ENCODE peak calls at places on chromosomes 11 and 22, in ten cellular contexts. C is K562, T is HCT116, J is hepatocyte, U is right atrium auricular region, L is gastrocnemius medialis, G is dorsolateral prefrontal cortex, S is heart left ventricle, Y is GM13976, H is RWPE1. A is an unnamed sample.

GRCh38 chr11:20337526-20338154 is 25.9 kb upstream of the HTATIP2 start:
- DNase-seq in C (peak), T (peak), J (peak), U (no peak), L (no peak), G (no peak), S (no peak), Y (peak), H (peak), A (no peak)

GRCh38 chr22:24716602-24717001 is 57.9 kb downstream of the PIWIL3 start:
- DNase-seq in C (no peak), T (no peak), J (no peak), U (no peak), L (no peak), G (no peak), S (no peak), Y (no peak), H (no peak), A (no peak)

GRCh38 chr11:130023204-130023603 is 20.6 kb upstream of the PRDM10 start:
- DNase-seq in C (no peak), T (peak), J (no peak), U (no peak), L (no peak), G (no peak), S (no peak), Y (peak), H (peak), A (no peak)

GRCh38 chr22:28151241-28151640 is 232.2 kb upstream of the PITPNB start:
- DNase-seq in C (no peak), T (no peak), J (peak), U (no peak), L (no peak), G (no peak), S (no peak), Y (no peak), H (no peak), A (no peak)

GRCh38 chr11:130609121-130610035 is 160.9 kb downstream of the ADAMTS15 start:
- DNase-seq in C (peak), T (no peak), J (peak), U (peak), L (peak), G (no peak), S (peak), Y (no peak), H (peak), A (peak)

GRCh38 chr11:15793032-15793996 is 563.0 kb downstream of the SOX6 start:
- DNase-seq in C (no peak), T (no peak), J (no peak), U (no peak), L (no peak), G (no peak), S (no peak), Y (no peak), H (peak), A (no peak)

GRCh38 chr11:36289226-36289852 is at the start of gene COMMD9:
- DNase-seq in C (peak), T (peak), J (peak), U (peak), L (peak), G (peak), S (peak), Y (peak), H (peak), A (peak)

GRCh38 chr11:12535321-12535720 is 138.9 kb upstream of the TEAD1 start:
- DNase-seq in C (no peak), T (no peak), J (no peak), U (no peak), L (no peak), G (no peak), S (no peak), Y (no peak), H (no peak), A (no peak)

GRCh38 chr11:2670541-2671100 is 29.2 kb downstream of the KCNQ1OT1 start:
- DNase-seq in C (no peak), T (no peak), J (no peak), U (peak), L (no peak), G (peak), S (no peak), Y (no peak), H (no peak), A (peak)

GRCh38 chr11:47847537-47847891 is 636 bp downstream of the NUP160 start:
- DNase-seq in C (no peak), T (no peak), J (no peak), U (no peak), L (no peak), G (no peak), S (no peak), Y (no peak), H (no peak), A (no peak)

GRCh38 chr11:109739374-109739773 is 317.4 kb downstream of the C11orf87 start:
- DNase-seq in C (no peak), T (no peak), J (no peak), U (no peak), L (no peak), G (no peak), S (no peak), Y (no peak), H (no peak), A (no peak)

GRCh38 chr11:77299528-77299993 is 1.9 kb downstream of the GDPD4 start:
- DNase-seq in C (peak), T (peak), J (peak), U (no peak), L (no peak), G (no peak), S (no peak), Y (no peak), H (peak), A (no peak)

GRCh38 chr11:118914178-118914918 is 11.4 kb downstream of the BCL9L start:
- DNase-seq in C (no peak), T (no peak), J (no peak), U (no peak), L (no peak), G (peak), S (no peak), Y (no peak), H (no peak), A (no peak)

GRCh38 chr11:63993983-63994382 is 7.7 kb downstream of the OTUB1 start:
- DNase-seq in C (no peak), T (no peak), J (no peak), U (no peak), L (peak), G (no peak), S (no peak), Y (no peak), H (no peak), A (no peak)

GRCh38 chr11:6320411-6321207 is at the start of gene CAVIN3:
- DNase-seq in C (peak), T (peak), J (peak), U (peak), L (peak), G (no peak), S (peak), Y (peak), H (peak), A (peak)

GRCh38 chr11:118229274-118229847 is 4.5 kb upstream of the JAML start:
- DNase-seq in C (no peak), T (no peak), J (no peak), U (no peak), L (no peak), G (no peak), S (no peak), Y (no peak), H (no peak), A (no peak)

GRCh38 chr11:117045956-117046355 is 52.3 kb downstream of the SIK3 start:
- DNase-seq in C (no peak), T (no peak), J (no peak), U (no peak), L (no peak), G (no peak), S (no peak), Y (no peak), H (no peak), A (no peak)

GRCh38 chr11:93216511-93217121 is 18.8 kb upstream of the SLC36A4 start:
- DNase-seq in C (no peak), T (no peak), J (no peak), U (no peak), L (no peak), G (no peak), S (no peak), Y (no peak), H (no peak), A (no peak)

GRCh38 chr11:12430912-12431311 is 53.5 kb downstream of the PARVA start:
- DNase-seq in C (no peak), T (no peak), J (peak), U (peak), L (peak), G (no peak), S (peak), Y (no peak), H (peak), A (no peak)

GRCh38 chr11:59776210-59777066 is 21.3 kb downstream of the STX3 start:
- DNase-seq in C (peak), T (peak), J (peak), U (no peak), L (no peak), G (no peak), S (no peak), Y (no peak), H (peak), A (no peak)

GRCh38 chr11:46673713-46674462 is 26.5 kb downstream of the ARHGAP1 start:
- DNase-seq in C (no peak), T (no peak), J (no peak), U (no peak), L (no peak), G (no peak), S (no peak), Y (no peak), H (no peak), A (no peak)

GRCh38 chr11:19719960-19720359 is 7.3 kb downstream of the NAV2 start:
- DNase-seq in C (no peak), T (no peak), J (no peak), U (no peak), L (no peak), G (no peak), S (no peak), Y (no peak), H (no peak), A (no peak)

GRCh38 chr11:133898031-133898769 is 52.9 kb upstream of the SPATA19 start:
- DNase-seq in C (no peak), T (no peak), J (no peak), U (no peak), L (no peak), G (no peak), S (peak), Y (no peak), H (no peak), A (peak)

GRCh38 chr22:34070051-34070450 is 149.8 kb upstream of the LARGE1 start:
- DNase-seq in C (no peak), T (no peak), J (no peak), U (no peak), L (no peak), G (peak), S (no peak), Y (no peak), H (no peak), A (no peak)

GRCh38 chr22:41367039-41367679 is 14.6 kb upstream of the TEF start:
- DNase-seq in C (peak), T (peak), J (peak), U (peak), L (peak), G (peak), S (peak), Y (peak), H (peak), A (peak)
- TF ChIP-seq CTCF in C (peak), T (peak), J (peak), U (no peak), L (no peak), G (peak), S (no peak), Y (no peak), H (peak), A (no peak)

GRCh38 chr11:98003606-98004371 is 1017.0 kb upstream of the CNTN5 start:
- DNase-seq in C (peak), T (no peak), J (no peak), U (no peak), L (no peak), G (no peak), S (no peak), Y (no peak), H (no peak), A (no peak)
- TF ChIP-seq CTCF in C (no peak), T (no peak), J (no peak), U (no peak), L (no peak), G (no peak), S (no peak), Y (no peak), H (no peak), A (no peak)

DNA sequence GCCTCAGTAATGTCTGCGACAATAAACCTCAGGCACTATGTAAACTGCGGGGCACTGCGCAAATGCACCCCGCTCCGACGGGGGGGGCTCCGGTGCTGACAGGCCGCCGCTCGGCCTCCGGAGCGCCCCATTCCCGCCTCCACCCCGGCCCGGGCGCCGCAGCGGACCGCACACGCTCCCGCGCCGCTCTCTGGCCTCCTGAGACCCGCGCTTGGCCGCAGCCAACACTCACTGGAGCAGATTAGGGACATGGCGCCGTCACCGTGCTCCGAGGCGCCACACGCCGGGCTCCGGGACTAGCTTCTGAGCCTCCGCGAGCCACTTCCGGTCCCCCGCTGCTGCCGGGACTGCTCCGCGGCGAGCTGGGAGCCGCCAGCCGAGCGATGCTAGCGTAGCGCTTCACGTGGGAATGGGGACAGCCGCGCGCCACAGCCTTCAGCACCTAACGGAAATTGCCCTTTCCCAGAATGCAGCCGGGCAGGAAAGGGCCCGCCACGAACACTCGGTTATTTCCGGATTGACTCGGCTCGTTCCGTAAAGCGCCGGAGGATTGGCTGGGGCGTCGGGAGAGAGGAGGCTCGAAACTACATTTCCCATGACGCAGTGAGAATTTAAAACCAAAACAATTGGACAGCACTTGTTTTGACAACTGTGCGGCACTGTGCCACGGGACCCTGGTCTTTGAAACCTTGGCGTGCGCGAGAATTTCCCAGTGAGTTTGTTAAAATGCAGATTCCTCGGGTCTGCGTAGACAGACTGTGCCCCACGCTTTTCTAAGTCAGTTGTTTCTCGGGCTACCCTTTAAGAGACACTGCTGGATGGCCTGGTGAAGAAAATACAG is at the start of gene PRPF19:
- DNase-seq in C (peak), T (peak), J (peak), U (peak), L (peak), G (peak), S (peak), Y (peak), H (peak), A (peak)
- TF ChIP-seq CTCF in C (no peak), T (no peak), J (no peak), U (no peak), L (no peak), G (no peak), S (no peak), Y (no peak), H (no peak), A (no peak)

DNA sequence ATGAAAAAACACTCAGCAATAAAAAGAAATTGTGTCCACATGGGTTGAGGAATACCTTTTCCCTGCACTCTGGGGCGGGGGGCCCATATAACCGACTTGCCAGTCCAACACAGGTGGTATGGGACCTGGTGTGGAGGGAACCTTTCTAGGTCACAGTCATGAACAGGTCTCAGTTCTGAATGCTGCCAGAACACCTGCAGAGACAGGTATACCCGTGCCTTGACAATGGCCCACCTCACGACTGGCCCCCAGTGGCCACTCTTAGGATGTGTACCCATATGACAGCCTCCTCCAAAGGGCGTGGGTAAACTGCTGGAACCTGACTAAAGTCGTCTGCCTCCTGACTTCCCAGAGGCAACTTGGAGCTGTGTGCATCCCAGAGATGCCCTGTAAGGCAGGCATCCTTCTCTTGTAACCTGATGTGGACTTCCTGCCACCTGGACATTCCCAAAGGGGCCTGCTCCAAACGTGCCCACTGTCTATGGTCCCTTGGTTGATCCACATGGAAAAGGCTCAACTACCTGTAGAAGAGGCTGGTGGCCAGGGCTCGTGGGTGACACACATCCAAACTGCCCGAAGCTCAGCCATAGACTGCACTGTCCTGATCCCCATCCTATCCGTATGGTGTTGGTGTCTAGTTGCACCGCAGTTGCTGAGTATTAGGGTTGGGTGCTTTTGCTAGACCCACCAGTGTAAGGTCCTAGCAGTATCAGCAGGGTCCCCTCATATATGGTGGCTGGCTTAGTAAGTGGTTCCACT is 859.3 kb downstream of the BRD1 start:
- DNase-seq in C (no peak), T (peak), J (peak), U (peak), L (no peak), G (peak), S (no peak), Y (no peak), H (no peak), A (peak)
- TF ChIP-seq CTCF in C (peak), T (peak), J (peak), U (no peak), L (no peak), G (no peak), S (no peak), Y (no peak), H (no peak), A (peak)

GRCh38 chr22:22880645-22881044 is 7.0 kb upstream of the IGLL5 start:
- DNase-seq in C (no peak), T (no peak), J (no peak), U (no peak), L (no peak), G (no peak), S (no peak), Y (no peak), H (no peak), A (peak)

GRCh38 chr22:22879675-22880029 is 8.0 kb upstream of the IGLL5 start:
- DNase-seq in C (no peak), T (no peak), J (no peak), U (no peak), L (no peak), G (no peak), S (no peak), Y (no peak), H (no peak), A (peak)

GRCh38 chr22:22878211-22878570 is 9.4 kb upstream of the IGLL5 start:
- DNase-seq in C (no peak), T (no peak), J (no peak), U (no peak), L (no peak), G (no peak), S (no peak), Y (no peak), H (no peak), A (no peak)

GRCh38 chr22:22878801-22879674 is 8.6 kb upstream of the IGLL5 start:
- DNase-seq in C (no peak), T (no peak), J (no peak), U (no peak), L (no peak), G (no peak), S (no peak), Y (no peak), H (no peak), A (peak)

DNA sequence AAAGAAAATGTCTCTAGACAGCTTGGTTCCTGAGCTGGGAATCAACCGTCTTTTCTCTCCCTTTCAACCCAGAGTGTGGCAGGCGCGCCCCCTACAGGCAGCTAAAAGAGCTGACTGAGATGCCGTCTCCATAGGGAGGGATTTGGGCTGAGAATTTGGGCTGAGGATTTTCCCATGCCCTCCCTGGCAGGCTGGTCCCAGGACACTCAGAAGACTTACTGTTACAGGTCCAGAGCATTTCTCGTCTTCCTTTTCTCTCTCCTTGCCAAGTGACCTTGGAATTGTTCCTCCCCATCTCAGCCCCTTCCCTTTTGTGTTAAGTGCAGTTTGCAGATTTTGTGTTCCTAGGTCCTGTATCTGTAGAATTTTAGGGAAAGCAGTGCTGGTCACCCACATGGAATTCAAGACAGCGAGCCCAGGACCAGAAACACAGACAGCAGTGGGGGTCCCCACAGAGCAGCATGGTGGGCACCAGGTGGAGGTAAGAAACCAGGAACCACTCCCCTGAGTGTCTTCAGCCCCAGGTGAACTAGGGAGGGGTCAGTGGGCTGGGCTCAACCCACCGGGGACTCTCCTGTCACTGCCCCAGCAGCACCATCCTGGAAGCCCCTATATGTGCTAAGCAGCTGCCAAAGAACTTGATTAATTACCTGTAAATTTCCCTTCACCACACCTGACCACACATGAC is 9.9 kb upstream of the IGLL5 start:
- DNase-seq in C (peak), T (peak), J (peak), U (no peak), L (peak), G (peak), S (peak), Y (peak), H (peak), A (peak)
- TF ChIP-seq CTCF in C (no peak), T (peak), J (peak), U (peak), L (peak), G (peak), S (peak), Y (peak), H (peak), A (peak)

DNA sequence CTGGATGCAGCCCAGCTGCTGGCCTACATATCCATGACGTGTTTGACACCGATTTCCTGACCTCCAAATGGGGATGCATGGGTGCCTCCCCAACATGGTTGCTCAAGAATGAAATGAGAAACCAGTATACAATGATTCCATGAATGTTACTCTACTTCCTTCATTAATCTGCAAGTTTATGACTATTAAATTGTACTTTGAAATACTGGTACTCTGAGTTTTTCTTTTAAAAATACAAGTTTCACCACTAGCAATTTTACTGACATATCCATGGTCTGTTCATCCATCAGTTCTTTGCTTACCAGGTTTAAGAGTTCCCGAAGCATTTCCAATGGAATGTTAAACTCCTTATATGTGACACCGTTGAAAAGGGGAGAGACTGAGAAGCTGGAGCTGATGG is 39.1 kb downstream of the SERPIND1 start:
- DNase-seq in C (no peak), T (no peak), J (no peak), U (no peak), L (no peak), G (no peak), S (no peak), Y (no peak), H (no peak), A (no peak)
- TF ChIP-seq CTCF in C (no peak), T (no peak), J (no peak), U (no peak), L (no peak), G (no peak), S (no peak), Y (no peak), H (no peak), A (no peak)

A was measured in type B pancreatic cell.